ENCODE peak calls at places on chromosome 6, in ten cellular contexts. One of them, this sample, is unnamed.

GRCh38 chr6:100379386-100379785 is 85.3 kb downstream of the SIM1 start:
- DNase-seq in IMR-90: no peak
- DNase-seq in activated T-cell treated with anti-CD3 and anti-CD28 coated beads, Interleukin-2, amount 50 U/mL, for 72 hours: no peak
- DNase-seq in mesendoderm: no peak
- DNase-seq in C1 segment of cervical spinal cord: no peak
- DNase-seq in NCI-H774: no peak
- DNase-seq in heart left ventricle: no peak
- DNase-seq in dermis microvascular lymphatic vessel endothelial cell: no peak
- DNase-seq in stimulated activated CD8-positive, alpha-beta memory T cell treated with anti-CD3 and anti-CD28 coated beads, Interleukin-4, amount 100 ng/mL, for 4 hours: no peak
- DNase-seq in spleen: no peak
- DNase-seq in this sample: no peak

GRCh38 chr6:36455486-36456027 is 12.8 kb downstream of the KCTD20 start:
- DNase-seq in spleen: no peak
- DNase-seq in C1 segment of cervical spinal cord: no peak
- DNase-seq in IMR-90: no peak
- DNase-seq in dermis microvascular lymphatic vessel endothelial cell: no peak
- DNase-seq in stimulated activated CD8-positive, alpha-beta memory T cell treated with anti-CD3 and anti-CD28 coated beads, Interleukin-4, amount 100 ng/mL, for 4 hours: no peak
- DNase-seq in heart left ventricle: no peak
- DNase-seq in NCI-H774: no peak
- DNase-seq in activated T-cell treated with anti-CD3 and anti-CD28 coated beads, Interleukin-2, amount 50 U/mL, for 72 hours: no peak
- DNase-seq in mesendoderm: no peak
- DNase-seq in this sample: no peak

GRCh38 chr6:123636771-123637170 is at the start of gene TRDN:
- DNase-seq in mesendoderm: peak; percentile 25
- DNase-seq in C1 segment of cervical spinal cord: no peak
- DNase-seq in NCI-H774: no peak
- DNase-seq in heart left ventricle: peak; percentile 17
- DNase-seq in activated T-cell treated with anti-CD3 and anti-CD28 coated beads, Interleukin-2, amount 50 U/mL, for 72 hours: no peak
- DNase-seq in dermis microvascular lymphatic vessel endothelial cell: no peak
- DNase-seq in stimulated activated CD8-positive, alpha-beta memory T cell treated with anti-CD3 and anti-CD28 coated beads, Interleukin-4, amount 100 ng/mL, for 4 hours: no peak
- DNase-seq in IMR-90: no peak
- DNase-seq in spleen: no peak
- DNase-seq in this sample: no peak

GRCh38 chr6:89154131-89154530 is 8.3 kb downstream of the PM20D2 start:
- DNase-seq in spleen: no peak
- DNase-seq in dermis microvascular lymphatic vessel endothelial cell: peak; percentile 30
- DNase-seq in mesendoderm: no peak
- DNase-seq in activated T-cell treated with anti-CD3 and anti-CD28 coated beads, Interleukin-2, amount 50 U/mL, for 72 hours: no peak
- DNase-seq in IMR-90: peak; percentile 28
- DNase-seq in NCI-H774: no peak
- DNase-seq in C1 segment of cervical spinal cord: no peak
- DNase-seq in stimulated activated CD8-positive, alpha-beta memory T cell treated with anti-CD3 and anti-CD28 coated beads, Interleukin-4, amount 100 ng/mL, for 4 hours: no peak
- DNase-seq in heart left ventricle: no peak
- DNase-seq in this sample: no peak

GRCh38 chr6:16799279-16800193 is 38.3 kb upstream of the ATXN1 start:
- DNase-seq in heart left ventricle: no peak
- DNase-seq in NCI-H774: no peak
- DNase-seq in spleen: no peak
- DNase-seq in stimulated activated CD8-positive, alpha-beta memory T cell treated with anti-CD3 and anti-CD28 coated beads, Interleukin-4, amount 100 ng/mL, for 4 hours: no peak
- DNase-seq in dermis microvascular lymphatic vessel endothelial cell: peak; percentile 22
- DNase-seq in activated T-cell treated with anti-CD3 and anti-CD28 coated beads, Interleukin-2, amount 50 U/mL, for 72 hours: no peak
- DNase-seq in IMR-90: peak; percentile 49
- DNase-seq in C1 segment of cervical spinal cord: no peak
- DNase-seq in mesendoderm: no peak
- DNase-seq in this sample: no peak

GRCh38 chr6:160088069-160088773 is 33.4 kb upstream of the SLC22A1 start:
- DNase-seq in mesendoderm: peak; percentile 58
- DNase-seq in NCI-H774: no peak
- DNase-seq in spleen: no peak
- DNase-seq in activated T-cell treated with anti-CD3 and anti-CD28 coated beads, Interleukin-2, amount 50 U/mL, for 72 hours: no peak
- DNase-seq in C1 segment of cervical spinal cord: peak; percentile 6
- DNase-seq in heart left ventricle: peak; percentile 44
- DNase-seq in stimulated activated CD8-positive, alpha-beta memory T cell treated with anti-CD3 and anti-CD28 coated beads, Interleukin-4, amount 100 ng/mL, for 4 hours: no peak
- DNase-seq in IMR-90: peak; percentile 89
- DNase-seq in dermis microvascular lymphatic vessel endothelial cell: peak; percentile 46
- DNase-seq in this sample: peak; percentile 18

GRCh38 chr6:31473780-31474725 is 23.9 kb upstream of the MICB start:
- DNase-seq in IMR-90: peak; percentile 46
- DNase-seq in mesendoderm: no peak
- DNase-seq in C1 segment of cervical spinal cord: no peak
- DNase-seq in spleen: no peak
- DNase-seq in stimulated activated CD8-positive, alpha-beta memory T cell treated with anti-CD3 and anti-CD28 coated beads, Interleukin-4, amount 100 ng/mL, for 4 hours: no peak
- DNase-seq in NCI-H774: no peak
- DNase-seq in heart left ventricle: no peak
- DNase-seq in dermis microvascular lymphatic vessel endothelial cell: peak; percentile 15
- DNase-seq in activated T-cell treated with anti-CD3 and anti-CD28 coated beads, Interleukin-2, amount 50 U/mL, for 72 hours: no peak
- DNase-seq in this sample: no peak

GRCh38 chr6:13712485-13712990 is 903 bp upstream of the RANBP9 start:
- DNase-seq in mesendoderm: no peak
- DNase-seq in heart left ventricle: no peak
- DNase-seq in activated T-cell treated with anti-CD3 and anti-CD28 coated beads, Interleukin-2, amount 50 U/mL, for 72 hours: no peak
- DNase-seq in IMR-90: peak; percentile 21
- DNase-seq in C1 segment of cervical spinal cord: no peak
- DNase-seq in dermis microvascular lymphatic vessel endothelial cell: peak; percentile 76
- DNase-seq in spleen: no peak
- DNase-seq in stimulated activated CD8-positive, alpha-beta memory T cell treated with anti-CD3 and anti-CD28 coated beads, Interleukin-4, amount 100 ng/mL, for 4 hours: no peak
- DNase-seq in NCI-H774: no peak
- DNase-seq in this sample: no peak

GRCh38 chr6:33000053-33000452 is 9.3 kb downstream of the HLA-DOA start:
- DNase-seq in dermis microvascular lymphatic vessel endothelial cell: no peak
- DNase-seq in stimulated activated CD8-positive, alpha-beta memory T cell treated with anti-CD3 and anti-CD28 coated beads, Interleukin-4, amount 100 ng/mL, for 4 hours: no peak
- DNase-seq in IMR-90: no peak
- DNase-seq in C1 segment of cervical spinal cord: no peak
- DNase-seq in heart left ventricle: no peak
- DNase-seq in spleen: no peak
- DNase-seq in mesendoderm: peak; percentile 92
- DNase-seq in activated T-cell treated with anti-CD3 and anti-CD28 coated beads, Interleukin-2, amount 50 U/mL, for 72 hours: no peak
- DNase-seq in NCI-H774: no peak
- DNase-seq in this sample: no peak

GRCh38 chr6:106728296-106728870 is 99.0 kb downstream of the QRSL1 start:
- DNase-seq in heart left ventricle: no peak
- DNase-seq in NCI-H774: no peak
- DNase-seq in activated T-cell treated with anti-CD3 and anti-CD28 coated beads, Interleukin-2, amount 50 U/mL, for 72 hours: no peak
- DNase-seq in spleen: no peak
- DNase-seq in C1 segment of cervical spinal cord: no peak
- DNase-seq in stimulated activated CD8-positive, alpha-beta memory T cell treated with anti-CD3 and anti-CD28 coated beads, Interleukin-4, amount 100 ng/mL, for 4 hours: no peak
- DNase-seq in IMR-90: no peak
- DNase-seq in mesendoderm: no peak
- DNase-seq in dermis microvascular lymphatic vessel endothelial cell: no peak
- DNase-seq in this sample: no peak

GRCh38 chr6:133198725-133199124 is 42.4 kb upstream of the EYA4 start:
- DNase-seq in stimulated activated CD8-positive, alpha-beta memory T cell treated with anti-CD3 and anti-CD28 coated beads, Interleukin-4, amount 100 ng/mL, for 4 hours: no peak
- DNase-seq in spleen: no peak
- DNase-seq in activated T-cell treated with anti-CD3 and anti-CD28 coated beads, Interleukin-2, amount 50 U/mL, for 72 hours: no peak
- DNase-seq in dermis microvascular lymphatic vessel endothelial cell: no peak
- DNase-seq in mesendoderm: no peak
- DNase-seq in C1 segment of cervical spinal cord: no peak
- DNase-seq in NCI-H774: no peak
- DNase-seq in IMR-90: peak; percentile 48
- DNase-seq in heart left ventricle: no peak
- DNase-seq in this sample: no peak

GRCh38 chr6:42498473-42499128 is 46.9 kb upstream of the TRERF1 start:
- DNase-seq in mesendoderm: peak; percentile 63
- DNase-seq in IMR-90: no peak
- DNase-seq in spleen: no peak
- DNase-seq in heart left ventricle: no peak
- DNase-seq in stimulated activated CD8-positive, alpha-beta memory T cell treated with anti-CD3 and anti-CD28 coated beads, Interleukin-4, amount 100 ng/mL, for 4 hours: no peak
- DNase-seq in activated T-cell treated with anti-CD3 and anti-CD28 coated beads, Interleukin-2, amount 50 U/mL, for 72 hours: no peak
- DNase-seq in C1 segment of cervical spinal cord: no peak
- DNase-seq in dermis microvascular lymphatic vessel endothelial cell: no peak
- DNase-seq in NCI-H774: no peak
- DNase-seq in this sample: peak; percentile 57

GRCh38 chr6:149482542-149483261 is 2.1 kb downstream of the ZC3H12D start:
- DNase-seq in IMR-90: no peak
- DNase-seq in dermis microvascular lymphatic vessel endothelial cell: no peak
- DNase-seq in C1 segment of cervical spinal cord: no peak
- DNase-seq in mesendoderm: no peak
- DNase-seq in activated T-cell treated with anti-CD3 and anti-CD28 coated beads, Interleukin-2, amount 50 U/mL, for 72 hours: no peak
- DNase-seq in stimulated activated CD8-positive, alpha-beta memory T cell treated with anti-CD3 and anti-CD28 coated beads, Interleukin-4, amount 100 ng/mL, for 4 hours: no peak
- DNase-seq in spleen: peak; percentile 85
- DNase-seq in heart left ventricle: no peak
- DNase-seq in NCI-H774: no peak
- DNase-seq in this sample: no peak

GRCh38 chr6:132952998-132953397 is 138.6 kb downstream of the RPS12 start:
- DNase-seq in heart left ventricle: no peak
- DNase-seq in C1 segment of cervical spinal cord: no peak
- DNase-seq in stimulated activated CD8-positive, alpha-beta memory T cell treated with anti-CD3 and anti-CD28 coated beads, Interleukin-4, amount 100 ng/mL, for 4 hours: no peak
- DNase-seq in IMR-90: no peak
- DNase-seq in mesendoderm: no peak
- DNase-seq in NCI-H774: no peak
- DNase-seq in spleen: no peak
- DNase-seq in activated T-cell treated with anti-CD3 and anti-CD28 coated beads, Interleukin-2, amount 50 U/mL, for 72 hours: no peak
- DNase-seq in dermis microvascular lymphatic vessel endothelial cell: no peak
- DNase-seq in this sample: no peak

GRCh38 chr6:72619883-72620696 is 1.8 kb upstream of the KCNQ5 start:
- DNase-seq in heart left ventricle: peak; percentile 12
- DNase-seq in mesendoderm: peak; percentile 52
- DNase-seq in stimulated activated CD8-positive, alpha-beta memory T cell treated with anti-CD3 and anti-CD28 coated beads, Interleukin-4, amount 100 ng/mL, for 4 hours: peak; percentile 51
- DNase-seq in spleen: peak; percentile 89
- DNase-seq in NCI-H774: no peak
- DNase-seq in C1 segment of cervical spinal cord: peak; percentile 59
- DNase-seq in activated T-cell treated with anti-CD3 and anti-CD28 coated beads, Interleukin-2, amount 50 U/mL, for 72 hours: peak; percentile 92
- DNase-seq in IMR-90: peak; percentile 45
- DNase-seq in dermis microvascular lymphatic vessel endothelial cell: no peak
- DNase-seq in this sample: peak; percentile 31

GRCh38 chr6:36666726-36667591 is 11.6 kb upstream of the CDKN1A start:
- DNase-seq in activated T-cell treated with anti-CD3 and anti-CD28 coated beads, Interleukin-2, amount 50 U/mL, for 72 hours: no peak
- DNase-seq in C1 segment of cervical spinal cord: peak; percentile 73
- DNase-seq in NCI-H774: peak; percentile 63
- DNase-seq in mesendoderm: peak; percentile 67
- DNase-seq in IMR-90: peak; percentile 96
- DNase-seq in stimulated activated CD8-positive, alpha-beta memory T cell treated with anti-CD3 and anti-CD28 coated beads, Interleukin-4, amount 100 ng/mL, for 4 hours: no peak
- DNase-seq in spleen: peak; percentile 85
- DNase-seq in dermis microvascular lymphatic vessel endothelial cell: peak; percentile 59
- DNase-seq in heart left ventricle: peak; percentile 69
- DNase-seq in this sample: peak; percentile 86

GRCh38 chr6:163489584-163489983 is 75.1 kb downstream of the QKI start:
- DNase-seq in C1 segment of cervical spinal cord: no peak
- DNase-seq in heart left ventricle: no peak
- DNase-seq in stimulated activated CD8-positive, alpha-beta memory T cell treated with anti-CD3 and anti-CD28 coated beads, Interleukin-4, amount 100 ng/mL, for 4 hours: no peak
- DNase-seq in NCI-H774: no peak
- DNase-seq in spleen: no peak
- DNase-seq in activated T-cell treated with anti-CD3 and anti-CD28 coated beads, Interleukin-2, amount 50 U/mL, for 72 hours: no peak
- DNase-seq in dermis microvascular lymphatic vessel endothelial cell: no peak
- DNase-seq in IMR-90: peak; percentile 35
- DNase-seq in mesendoderm: no peak
- DNase-seq in this sample: no peak

GRCh38 chr6:139597781-139598368 is 223.4 kb upstream of the CITED2 start:
- DNase-seq in heart left ventricle: peak; percentile 57
- DNase-seq in activated T-cell treated with anti-CD3 and anti-CD28 coated beads, Interleukin-2, amount 50 U/mL, for 72 hours: no peak
- DNase-seq in NCI-H774: no peak
- DNase-seq in C1 segment of cervical spinal cord: peak; percentile 7
- DNase-seq in spleen: no peak
- DNase-seq in stimulated activated CD8-positive, alpha-beta memory T cell treated with anti-CD3 and anti-CD28 coated beads, Interleukin-4, amount 100 ng/mL, for 4 hours: no peak
- DNase-seq in mesendoderm: no peak
- DNase-seq in IMR-90: peak; percentile 98
- DNase-seq in dermis microvascular lymphatic vessel endothelial cell: no peak
- DNase-seq in this sample: peak; percentile 80

GRCh38 chr6:126118934-126119333 is 132.6 kb downstream of the TRMT11 start:
- DNase-seq in spleen: no peak
- DNase-seq in IMR-90: peak; percentile 13
- DNase-seq in heart left ventricle: no peak
- DNase-seq in C1 segment of cervical spinal cord: no peak
- DNase-seq in stimulated activated CD8-positive, alpha-beta memory T cell treated with anti-CD3 and anti-CD28 coated beads, Interleukin-4, amount 100 ng/mL, for 4 hours: no peak
- DNase-seq in dermis microvascular lymphatic vessel endothelial cell: no peak
- DNase-seq in NCI-H774: no peak
- DNase-seq in activated T-cell treated with anti-CD3 and anti-CD28 coated beads, Interleukin-2, amount 50 U/mL, for 72 hours: no peak
- DNase-seq in mesendoderm: peak; percentile 44
- DNase-seq in this sample: no peak

GRCh38 chr6:136788069-136788902 is 4.0 kb downstream of the MAP3K5 start:
- DNase-seq in heart left ventricle: no peak
- DNase-seq in spleen: no peak
- DNase-seq in IMR-90: peak; percentile 89
- DNase-seq in mesendoderm: no peak
- DNase-seq in activated T-cell treated with anti-CD3 and anti-CD28 coated beads, Interleukin-2, amount 50 U/mL, for 72 hours: no peak
- DNase-seq in C1 segment of cervical spinal cord: no peak
- DNase-seq in dermis microvascular lymphatic vessel endothelial cell: no peak
- DNase-seq in stimulated activated CD8-positive, alpha-beta memory T cell treated with anti-CD3 and anti-CD28 coated beads, Interleukin-4, amount 100 ng/mL, for 4 hours: no peak
- DNase-seq in NCI-H774: no peak
- DNase-seq in this sample: no peak

GRCh38 chr6:144008501-144009245 is 614 bp upstream of the PLAGL1 start:
- DNase-seq in mesendoderm: peak; percentile 26
- DNase-seq in activated T-cell treated with anti-CD3 and anti-CD28 coated beads, Interleukin-2, amount 50 U/mL, for 72 hours: no peak
- DNase-seq in dermis microvascular lymphatic vessel endothelial cell: peak; percentile 6
- DNase-seq in IMR-90: no peak
- DNase-seq in spleen: no peak
- DNase-seq in heart left ventricle: no peak
- DNase-seq in C1 segment of cervical spinal cord: no peak
- DNase-seq in stimulated activated CD8-positive, alpha-beta memory T cell treated with anti-CD3 and anti-CD28 coated beads, Interleukin-4, amount 100 ng/mL, for 4 hours: no peak
- DNase-seq in NCI-H774: no peak
- DNase-seq in this sample: peak; percentile 67

GRCh38 chr6:139109558-139109957 is 25.3 kb upstream of the HECA start:
- DNase-seq in dermis microvascular lymphatic vessel endothelial cell: peak; percentile 50
- DNase-seq in NCI-H774: no peak
- DNase-seq in spleen: no peak
- DNase-seq in stimulated activated CD8-positive, alpha-beta memory T cell treated with anti-CD3 and anti-CD28 coated beads, Interleukin-4, amount 100 ng/mL, for 4 hours: no peak
- DNase-seq in heart left ventricle: no peak
- DNase-seq in IMR-90: peak; percentile 12
- DNase-seq in C1 segment of cervical spinal cord: no peak
- DNase-seq in activated T-cell treated with anti-CD3 and anti-CD28 coated beads, Interleukin-2, amount 50 U/mL, for 72 hours: peak; percentile 51
- DNase-seq in mesendoderm: peak; percentile 85
- DNase-seq in this sample: no peak

GRCh38 chr6:56091159-56091869 is 156.1 kb downstream of the COL21A1 start:
- DNase-seq in heart left ventricle: peak; percentile 12
- DNase-seq in mesendoderm: no peak
- DNase-seq in NCI-H774: peak; percentile 59
- DNase-seq in C1 segment of cervical spinal cord: no peak
- DNase-seq in dermis microvascular lymphatic vessel endothelial cell: peak; percentile 61
- DNase-seq in spleen: no peak
- DNase-seq in stimulated activated CD8-positive, alpha-beta memory T cell treated with anti-CD3 and anti-CD28 coated beads, Interleukin-4, amount 100 ng/mL, for 4 hours: no peak
- DNase-seq in IMR-90: peak; percentile 85
- DNase-seq in activated T-cell treated with anti-CD3 and anti-CD28 coated beads, Interleukin-2, amount 50 U/mL, for 72 hours: no peak
- DNase-seq in this sample: no peak

GRCh38 chr6:149852180-149852579 is 12.0 kb downstream of the LRP11 start:
- DNase-seq in heart left ventricle: no peak
- DNase-seq in NCI-H774: no peak
- DNase-seq in C1 segment of cervical spinal cord: no peak
- DNase-seq in IMR-90: peak; percentile 62
- DNase-seq in stimulated activated CD8-positive, alpha-beta memory T cell treated with anti-CD3 and anti-CD28 coated beads, Interleukin-4, amount 100 ng/mL, for 4 hours: no peak
- DNase-seq in dermis microvascular lymphatic vessel endothelial cell: peak; percentile 53
- DNase-seq in activated T-cell treated with anti-CD3 and anti-CD28 coated beads, Interleukin-2, amount 50 U/mL, for 72 hours: no peak
- DNase-seq in mesendoderm: peak; percentile 46
- DNase-seq in spleen: no peak
- DNase-seq in this sample: no peak

This sample was measured in pancreas.